ENCODE peak calls at places on chromosomes 2 and 18, in seven cellular contexts. S is mesothelial cell of epicardium; U is lung microvascular endothelial cell; L is neural crest cell; D is central memory CD4-positive, alpha-beta T cell; J is cerebellar cortex; Q is right cardiac atrium. F is an unnamed sample.

GRCh38 chr18:48833701-48834394 is 116.9 kb downstream of the SMAD7 start:
- DNase-seq in S (peak), U (no peak), L (no peak), D (peak), J (no peak), Q (peak), F (no peak)

GRCh38 chr2:226215902-226216503 is 583.6 kb downstream of the IRS1 start:
- DNase-seq in S (peak), U (peak), L (peak), D (peak), J (peak), Q (peak), F (peak)

GRCh38 chr18:49055196-49055595 is 104.4 kb upstream of the SMAD7 start:
- DNase-seq in S (no peak), U (no peak), L (no peak), D (no peak), J (no peak), Q (no peak), F (no peak)

GRCh38 chr2:113894156-113894743 is 4.4 kb downstream of the ACTR3 start:
- DNase-seq in S (no peak), U (peak), L (no peak), D (no peak), J (no peak), Q (no peak), F (peak)

GRCh38 chr2:206217162-206217561 is 57.3 kb upstream of the ZDBF2 start:
- DNase-seq in S (no peak), U (no peak), L (peak), D (no peak), J (no peak), Q (no peak), F (no peak)

GRCh38 chr2:191740016-191740419 is 62.1 kb downstream of the NABP1 start:
- DNase-seq in S (no peak), U (no peak), L (no peak), D (peak), J (no peak), Q (no peak), F (no peak)

GRCh38 chr2:146324954-146325353 is 1519.9 kb upstream of the ACVR2A start:
- DNase-seq in S (no peak), U (no peak), L (no peak), D (no peak), J (no peak), Q (no peak), F (no peak)

GRCh38 chr2:236369606-236370005 is 105.4 kb upstream of the ASB18 start:
- DNase-seq in S (no peak), U (no peak), L (no peak), D (no peak), J (no peak), Q (no peak), F (no peak)

GRCh38 chr2:239268082-239268481 is 132.7 kb downstream of the HDAC4 start:
- DNase-seq in S (no peak), U (no peak), L (no peak), D (no peak), J (no peak), Q (no peak), F (peak)

GRCh38 chr18:32429427-32429826 is 41.3 kb downstream of the GAREM1 start:
- DNase-seq in S (no peak), U (no peak), L (no peak), D (no peak), J (no peak), Q (no peak), F (no peak)

GRCh38 chr18:45291616-45292612 is 323.4 kb upstream of the SLC14A2 start:
- DNase-seq in S (no peak), U (no peak), L (no peak), D (no peak), J (no peak), Q (no peak), F (no peak)

GRCh38 chr2:197931661-197932312 is 127.4 kb downstream of the PLCL1 start:
- DNase-seq in S (no peak), U (no peak), L (no peak), D (no peak), J (no peak), Q (no peak), F (no peak)

GRCh38 chr2:203463176-203463797 is 71.8 kb downstream of the RAPH1 start:
- DNase-seq in S (no peak), U (no peak), L (no peak), D (no peak), J (no peak), Q (no peak), F (no peak)

GRCh38 chr18:58402247-58402646 is 226.6 kb downstream of the ALPK2 start:
- DNase-seq in S (peak), U (no peak), L (no peak), D (no peak), J (peak), Q (no peak), F (no peak)

GRCh38 chr2:170006592-170007327 is 171.2 kb upstream of the MYO3B start:
- DNase-seq in S (no peak), U (peak), L (no peak), D (no peak), J (no peak), Q (no peak), F (peak)

GRCh38 chr2:170214309-170214902 is 36.5 kb downstream of the MYO3B start:
- DNase-seq in S (no peak), U (no peak), L (no peak), D (no peak), J (peak), Q (no peak), F (no peak)

GRCh38 chr2:143128681-143129580 is at the start of gene ARHGAP15:
- DNase-seq in S (no peak), U (no peak), L (no peak), D (peak), J (no peak), Q (no peak), F (no peak)

GRCh38 chr2:157185828-157186227 is 71.7 kb upstream of the GALNT5 start:
- DNase-seq in S (no peak), U (peak), L (no peak), D (no peak), J (no peak), Q (no peak), F (no peak)

GRCh38 chr2:200829258-200829655 is 17.5 kb downstream of the BZW1 start:
- DNase-seq in S (no peak), U (no peak), L (no peak), D (no peak), J (no peak), Q (no peak), F (no peak)

F was measured in endothelial cell of umbilical vein.